ENCODE peak calls at places on chromosomes 6 and 20, in ten cellular contexts. One of them, this sample, is unnamed. For H3K36me3, the result is how much of the 10 kb centered on the place peaks cover.

GRCh38 chr6:156718647-156719394 is 58.4 kb upstream of the ARID1B start:
- DNase-seq in heart right ventricle: peak
- DNase-seq in kidney epithelial cell: peak
- DNase-seq in transverse colon: peak
- DNase-seq in stomach: peak
- DNase-seq in cardiac muscle cell: no peak
- DNase-seq in colonic mucosa: peak
- DNase-seq in thoracic aorta: peak
- DNase-seq in pancreas: peak
- DNase-seq in A673: no peak
- DNase-seq in this sample: no peak

GRCh38 chr6:157650261-157650640 is 172.8 kb upstream of the SNX9 start:
- DNase-seq in heart right ventricle: peak
- DNase-seq in kidney epithelial cell: no peak
- DNase-seq in transverse colon: no peak
- DNase-seq in stomach: no peak
- DNase-seq in cardiac muscle cell: no peak
- DNase-seq in colonic mucosa: no peak
- DNase-seq in thoracic aorta: no peak
- DNase-seq in pancreas: no peak
- DNase-seq in A673: no peak
- DNase-seq in this sample: no peak

GRCh38 chr6:63389191-63389844 is 69.5 kb upstream of the LGSN start:
- DNase-seq in heart right ventricle: no peak
- DNase-seq in kidney epithelial cell: no peak
- DNase-seq in transverse colon: no peak
- DNase-seq in stomach: no peak
- DNase-seq in cardiac muscle cell: no peak
- DNase-seq in colonic mucosa: no peak
- DNase-seq in thoracic aorta: no peak
- DNase-seq in pancreas: no peak
- DNase-seq in A673: no peak
- DNase-seq in this sample: no peak

GRCh38 chr6:54335871-54336270 is 27.6 kb downstream of the TINAG start:
- DNase-seq in heart right ventricle: no peak
- DNase-seq in kidney epithelial cell: peak
- DNase-seq in transverse colon: no peak
- DNase-seq in stomach: no peak
- DNase-seq in cardiac muscle cell: no peak
- DNase-seq in colonic mucosa: no peak
- DNase-seq in thoracic aorta: no peak
- DNase-seq in pancreas: no peak
- DNase-seq in A673: peak
- DNase-seq in this sample: no peak

GRCh38 chr20:17427646-17428045 is 103.5 kb downstream of the BFSP1 start:
- DNase-seq in heart right ventricle: no peak
- DNase-seq in kidney epithelial cell: no peak
- DNase-seq in transverse colon: no peak
- DNase-seq in stomach: no peak
- DNase-seq in cardiac muscle cell: no peak
- DNase-seq in colonic mucosa: no peak
- DNase-seq in thoracic aorta: no peak
- DNase-seq in pancreas: no peak
- DNase-seq in A673: no peak
- DNase-seq in this sample: no peak

GRCh38 chr6:111367393-111368088 is 115.5 kb downstream of the REV3L start:
- DNase-seq in heart right ventricle: no peak
- DNase-seq in kidney epithelial cell: no peak
- DNase-seq in transverse colon: no peak
- DNase-seq in stomach: no peak
- DNase-seq in cardiac muscle cell: no peak
- DNase-seq in colonic mucosa: no peak
- DNase-seq in thoracic aorta: no peak
- DNase-seq in pancreas: no peak
- DNase-seq in A673: no peak
- DNase-seq in this sample: no peak

GRCh38 chr6:140052757-140053729 is 678.6 kb upstream of the CITED2 start:
- DNase-seq in heart right ventricle: no peak
- DNase-seq in kidney epithelial cell: no peak
- DNase-seq in transverse colon: no peak
- DNase-seq in stomach: no peak
- DNase-seq in cardiac muscle cell: peak
- DNase-seq in colonic mucosa: no peak
- DNase-seq in thoracic aorta: no peak
- DNase-seq in pancreas: no peak
- DNase-seq in A673: peak
- DNase-seq in this sample: no peak

GRCh38 chr6:3409699-3410384 is 47.0 kb downstream of the SLC22A23 start:
- DNase-seq in heart right ventricle: no peak
- DNase-seq in kidney epithelial cell: no peak
- DNase-seq in transverse colon: peak
- DNase-seq in stomach: peak
- DNase-seq in cardiac muscle cell: peak
- DNase-seq in colonic mucosa: peak
- DNase-seq in thoracic aorta: no peak
- DNase-seq in pancreas: peak
- DNase-seq in A673: no peak
- DNase-seq in this sample: peak

GRCh38 chr6:36684447-36684812 is 5.9 kb downstream of the CDKN1A start:
- DNase-seq in heart right ventricle: no peak
- DNase-seq in kidney epithelial cell: no peak
- DNase-seq in transverse colon: no peak
- DNase-seq in stomach: no peak
- DNase-seq in cardiac muscle cell: no peak
- DNase-seq in colonic mucosa: no peak
- DNase-seq in thoracic aorta: no peak
- DNase-seq in pancreas: no peak
- DNase-seq in A673: no peak
- DNase-seq in this sample: no peak

GRCh38 chr6:36683145-36683655 is 4.7 kb downstream of the CDKN1A start:
- DNase-seq in heart right ventricle: no peak
- DNase-seq in kidney epithelial cell: no peak
- DNase-seq in transverse colon: no peak
- DNase-seq in stomach: peak
- DNase-seq in cardiac muscle cell: no peak
- DNase-seq in colonic mucosa: no peak
- DNase-seq in thoracic aorta: no peak
- DNase-seq in pancreas: peak
- DNase-seq in A673: no peak
- DNase-seq in this sample: no peak

GRCh38 chr6:36683656-36684446 is 5.3 kb downstream of the CDKN1A start:
- DNase-seq in heart right ventricle: no peak
- DNase-seq in kidney epithelial cell: no peak
- DNase-seq in transverse colon: no peak
- DNase-seq in stomach: no peak
- DNase-seq in cardiac muscle cell: no peak
- DNase-seq in colonic mucosa: no peak
- DNase-seq in thoracic aorta: no peak
- DNase-seq in pancreas: peak
- DNase-seq in A673: no peak
- DNase-seq in this sample: no peak

GRCh38 chr6:36685198-36685919 is 6.8 kb downstream of the CDKN1A start:
- DNase-seq in heart right ventricle: no peak
- DNase-seq in kidney epithelial cell: no peak
- DNase-seq in transverse colon: no peak
- DNase-seq in stomach: no peak
- DNase-seq in cardiac muscle cell: no peak
- DNase-seq in colonic mucosa: no peak
- DNase-seq in thoracic aorta: no peak
- DNase-seq in pancreas: no peak
- DNase-seq in A673: no peak
- DNase-seq in this sample: no peak

GRCh38 chr6:36682328-36683144 is 4.0 kb downstream of the CDKN1A start:
- DNase-seq in heart right ventricle: peak
- DNase-seq in kidney epithelial cell: no peak
- DNase-seq in transverse colon: peak
- DNase-seq in stomach: peak
- DNase-seq in cardiac muscle cell: no peak
- DNase-seq in colonic mucosa: peak
- DNase-seq in thoracic aorta: no peak
- DNase-seq in pancreas: peak
- DNase-seq in A673: no peak
- DNase-seq in this sample: no peak
- H3K4me3 ChIP-seq in heart right ventricle: no peak
- H3K4me3 ChIP-seq in kidney epithelial cell: peak
- H3K4me3 ChIP-seq in transverse colon: no peak
- H3K4me3 ChIP-seq in stomach: peak
- H3K4me3 ChIP-seq in cardiac muscle cell: no peak
- H3K4me3 ChIP-seq in colonic mucosa: no peak
- H3K4me3 ChIP-seq in thoracic aorta: peak
- H3K4me3 ChIP-seq in pancreas: no peak
- H3K4me3 ChIP-seq in A673: no peak
- H3K4me3 ChIP-seq in this sample: no peak

DNA sequence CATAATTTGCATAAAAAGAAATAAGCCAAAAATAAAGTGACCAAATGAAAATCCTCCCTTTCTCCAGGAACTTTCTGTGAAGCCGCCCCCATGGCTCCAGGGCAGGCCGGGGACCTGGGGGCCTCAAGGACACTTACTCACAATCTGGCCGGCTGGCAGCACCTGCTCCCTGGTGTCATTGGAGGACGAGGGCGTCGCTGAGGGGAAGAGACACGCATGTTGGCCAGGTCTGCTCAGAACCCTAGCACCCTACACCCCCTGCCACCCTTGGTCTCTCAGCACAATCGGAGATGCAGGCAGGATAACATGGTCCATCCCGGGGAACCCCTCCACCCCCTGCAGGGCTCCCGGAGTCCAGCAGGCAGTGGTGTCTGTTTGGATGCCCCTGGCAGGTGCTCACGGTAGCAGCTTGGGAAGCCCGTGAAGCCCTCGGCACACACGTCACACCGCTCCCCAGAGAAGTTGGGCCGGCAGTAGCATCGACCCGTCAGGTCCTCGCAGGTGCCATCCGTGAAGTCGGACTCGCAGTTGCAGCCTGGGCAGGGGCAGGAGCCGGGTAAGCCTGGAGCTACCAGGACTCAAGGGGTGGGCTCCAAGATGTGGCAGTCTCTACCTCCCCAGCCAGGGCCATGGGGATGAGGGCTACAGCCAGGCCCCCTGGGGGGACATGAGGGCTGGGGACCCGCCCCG is 21.3 kb downstream of the LAMA5 start:
- DNase-seq in heart right ventricle: peak
- DNase-seq in kidney epithelial cell: no peak
- DNase-seq in transverse colon: no peak
- DNase-seq in stomach: no peak
- DNase-seq in cardiac muscle cell: no peak
- DNase-seq in colonic mucosa: no peak
- DNase-seq in thoracic aorta: no peak
- DNase-seq in pancreas: no peak
- DNase-seq in A673: no peak
- DNase-seq in this sample: no peak
- H3K36me3 ChIP-seq in heart right ventricle: under half
- H3K36me3 ChIP-seq in kidney epithelial cell: under half
- H3K36me3 ChIP-seq in transverse colon: under half
- H3K36me3 ChIP-seq in stomach: half or more
- H3K36me3 ChIP-seq in cardiac muscle cell: under half
- H3K36me3 ChIP-seq in colonic mucosa: under half
- H3K36me3 ChIP-seq in thoracic aorta: under half
- H3K36me3 ChIP-seq in pancreas: under half
- H3K36me3 ChIP-seq in A673: under half
- H3K36me3 ChIP-seq in this sample: under half

GRCh38 chr6:20841806-20842205 is 307.5 kb downstream of the CDKAL1 start:
- DNase-seq in heart right ventricle: no peak
- DNase-seq in kidney epithelial cell: no peak
- DNase-seq in transverse colon: no peak
- DNase-seq in stomach: no peak
- DNase-seq in cardiac muscle cell: no peak
- DNase-seq in colonic mucosa: no peak
- DNase-seq in thoracic aorta: no peak
- DNase-seq in pancreas: no peak
- DNase-seq in A673: no peak
- DNase-seq in this sample: no peak

GRCh38 chr6:20840675-20841074 is 306.4 kb downstream of the CDKAL1 start:
- DNase-seq in heart right ventricle: no peak
- DNase-seq in kidney epithelial cell: no peak
- DNase-seq in transverse colon: no peak
- DNase-seq in stomach: no peak
- DNase-seq in cardiac muscle cell: no peak
- DNase-seq in colonic mucosa: no peak
- DNase-seq in thoracic aorta: no peak
- DNase-seq in pancreas: no peak
- DNase-seq in A673: no peak
- DNase-seq in this sample: no peak

GRCh38 chr6:20837189-20837588 is 302.9 kb downstream of the CDKAL1 start:
- DNase-seq in heart right ventricle: no peak
- DNase-seq in kidney epithelial cell: no peak
- DNase-seq in transverse colon: no peak
- DNase-seq in stomach: no peak
- DNase-seq in cardiac muscle cell: no peak
- DNase-seq in colonic mucosa: no peak
- DNase-seq in thoracic aorta: no peak
- DNase-seq in pancreas: no peak
- DNase-seq in A673: no peak
- DNase-seq in this sample: no peak

GRCh38 chr6:20838113-20838512 is 303.9 kb downstream of the CDKAL1 start:
- DNase-seq in heart right ventricle: no peak
- DNase-seq in kidney epithelial cell: no peak
- DNase-seq in transverse colon: no peak
- DNase-seq in stomach: no peak
- DNase-seq in cardiac muscle cell: no peak
- DNase-seq in colonic mucosa: no peak
- DNase-seq in thoracic aorta: no peak
- DNase-seq in pancreas: no peak
- DNase-seq in A673: no peak
- DNase-seq in this sample: no peak

GRCh38 chr6:20839624-20840023 is 305.4 kb downstream of the CDKAL1 start:
- DNase-seq in heart right ventricle: no peak
- DNase-seq in kidney epithelial cell: no peak
- DNase-seq in transverse colon: no peak
- DNase-seq in stomach: no peak
- DNase-seq in cardiac muscle cell: no peak
- DNase-seq in colonic mucosa: no peak
- DNase-seq in thoracic aorta: no peak
- DNase-seq in pancreas: no peak
- DNase-seq in A673: no peak
- DNase-seq in this sample: no peak
- TF ChIP-seq CTCF in heart right ventricle: no peak
- TF ChIP-seq CTCF in kidney epithelial cell: peak
- TF ChIP-seq CTCF in transverse colon: no peak
- TF ChIP-seq CTCF in stomach: no peak
- TF ChIP-seq CTCF in cardiac muscle cell: no peak
- TF ChIP-seq CTCF in colonic mucosa: no peak
- TF ChIP-seq CTCF in thoracic aorta: no peak
- TF ChIP-seq CTCF in pancreas: no peak
- TF ChIP-seq CTCF in A673: no peak
- TF ChIP-seq CTCF in this sample: peak

GRCh38 chr6:155212106-155212505 is 51.7 kb upstream of the CLDN20 start:
- DNase-seq in heart right ventricle: no peak
- DNase-seq in kidney epithelial cell: no peak
- DNase-seq in transverse colon: no peak
- DNase-seq in stomach: no peak
- DNase-seq in cardiac muscle cell: no peak
- DNase-seq in colonic mucosa: no peak
- DNase-seq in thoracic aorta: no peak
- DNase-seq in pancreas: no peak
- DNase-seq in A673: no peak
- DNase-seq in this sample: no peak

GRCh38 chr6:155213611-155214372 is 50.0 kb upstream of the CLDN20 start:
- DNase-seq in heart right ventricle: no peak
- DNase-seq in kidney epithelial cell: no peak
- DNase-seq in transverse colon: no peak
- DNase-seq in stomach: no peak
- DNase-seq in cardiac muscle cell: no peak
- DNase-seq in colonic mucosa: no peak
- DNase-seq in thoracic aorta: no peak
- DNase-seq in pancreas: no peak
- DNase-seq in A673: no peak
- DNase-seq in this sample: no peak

GRCh38 chr6:155215906-155216305 is 47.9 kb upstream of the CLDN20 start:
- DNase-seq in heart right ventricle: no peak
- DNase-seq in kidney epithelial cell: no peak
- DNase-seq in transverse colon: no peak
- DNase-seq in stomach: no peak
- DNase-seq in cardiac muscle cell: no peak
- DNase-seq in colonic mucosa: no peak
- DNase-seq in thoracic aorta: no peak
- DNase-seq in pancreas: no peak
- DNase-seq in A673: no peak
- DNase-seq in this sample: no peak

GRCh38 chr6:155216312-155217028 is 47.3 kb upstream of the CLDN20 start:
- DNase-seq in heart right ventricle: no peak
- DNase-seq in kidney epithelial cell: no peak
- DNase-seq in transverse colon: no peak
- DNase-seq in stomach: no peak
- DNase-seq in cardiac muscle cell: no peak
- DNase-seq in colonic mucosa: no peak
- DNase-seq in thoracic aorta: no peak
- DNase-seq in pancreas: no peak
- DNase-seq in A673: no peak
- DNase-seq in this sample: no peak

GRCh38 chr6:155212616-155213380 is 51.0 kb upstream of the CLDN20 start:
- DNase-seq in heart right ventricle: no peak
- DNase-seq in kidney epithelial cell: no peak
- DNase-seq in transverse colon: no peak
- DNase-seq in stomach: no peak
- DNase-seq in cardiac muscle cell: no peak
- DNase-seq in colonic mucosa: no peak
- DNase-seq in thoracic aorta: no peak
- DNase-seq in pancreas: no peak
- DNase-seq in A673: no peak
- DNase-seq in this sample: no peak
- H3K4me3 ChIP-seq in heart right ventricle: no peak
- H3K4me3 ChIP-seq in kidney epithelial cell: no peak
- H3K4me3 ChIP-seq in transverse colon: no peak
- H3K4me3 ChIP-seq in stomach: no peak
- H3K4me3 ChIP-seq in cardiac muscle cell: no peak
- H3K4me3 ChIP-seq in colonic mucosa: no peak
- H3K4me3 ChIP-seq in thoracic aorta: no peak
- H3K4me3 ChIP-seq in pancreas: no peak
- H3K4me3 ChIP-seq in A673: no peak
- H3K4me3 ChIP-seq in this sample: no peak